ENCODE peak calls at places on chromosomes 1 and 21, in seven cellular contexts. G, F, L, H, K, D and N are unnamed samples.
A peak's percentile ranks its signal among the peaks of the same experiment; 100 is the strongest.

GRCh38 chr1:43002766-43003165 is 44.1 kb upstream of the SLC2A1 start:
- DNase-seq in G (no peak), F (no peak), L (no peak), H (no peak), K (no peak), D (no peak), N (no peak)

GRCh38 chr1:28983509-28984310 is 69.3 kb downstream of the EPB41 start:
- DNase-seq in G (peak; percentile 70), F (no peak), L (peak; percentile 6), H (no peak), K (peak; percentile 17), D (no peak), N (no peak)

GRCh38 chr1:210600421-210601195 is 271.9 kb downstream of the HHAT start:
- DNase-seq in G (no peak), F (no peak), L (no peak), H (no peak), K (no peak), D (no peak), N (no peak)

GRCh38 chr1:240242601-240243144 is 151.0 kb downstream of the FMN2 start:
- DNase-seq in G (no peak), F (no peak), L (no peak), H (peak; percentile 48), K (peak; percentile 37), D (no peak), N (no peak)

GRCh38 chr1:230131457-230131856 is 64.4 kb downstream of the GALNT2 start:
- DNase-seq in G (no peak), F (no peak), L (no peak), H (no peak), K (no peak), D (no peak), N (no peak)

GRCh38 chr1:44354268-44354839 is 703 bp downstream of the ERI3 start:
- DNase-seq in G (peak; percentile 29), F (no peak), L (no peak), H (no peak), K (peak; percentile 24), D (no peak), N (no peak)

GRCh38 chr1:44924835-44925464 is 61.4 kb downstream of the EIF2B3 start:
- DNase-seq in G (no peak), F (no peak), L (no peak), H (peak; percentile 52), K (peak; percentile 86), D (no peak), N (no peak)

GRCh38 chr1:9443913-9444445 is 95.3 kb upstream of the SLC25A33 start:
- DNase-seq in G (peak; percentile 33), F (no peak), L (no peak), H (no peak), K (peak; percentile 95), D (no peak), N (peak; percentile 61)

GRCh38 chr21:36532769-36533467 is 53.0 kb upstream of the CLDN14 start:
- DNase-seq in G (no peak), F (no peak), L (no peak), H (peak; percentile 63), K (peak; percentile 49), D (no peak), N (no peak)

GRCh38 chr1:21176589-21177555 is at the start of gene EIF4G3:
- DNase-seq in G (peak; percentile 98), F (peak; percentile 89), L (peak; percentile 100), H (peak; percentile 91), K (peak; percentile 97), D (peak; percentile 97), N (peak; percentile 98)
- TF ChIP-seq CTCF in G (no peak), F (no peak), L (no peak), H (no peak), K (no peak), D (peak; percentile 43), N (no peak)

DNA sequence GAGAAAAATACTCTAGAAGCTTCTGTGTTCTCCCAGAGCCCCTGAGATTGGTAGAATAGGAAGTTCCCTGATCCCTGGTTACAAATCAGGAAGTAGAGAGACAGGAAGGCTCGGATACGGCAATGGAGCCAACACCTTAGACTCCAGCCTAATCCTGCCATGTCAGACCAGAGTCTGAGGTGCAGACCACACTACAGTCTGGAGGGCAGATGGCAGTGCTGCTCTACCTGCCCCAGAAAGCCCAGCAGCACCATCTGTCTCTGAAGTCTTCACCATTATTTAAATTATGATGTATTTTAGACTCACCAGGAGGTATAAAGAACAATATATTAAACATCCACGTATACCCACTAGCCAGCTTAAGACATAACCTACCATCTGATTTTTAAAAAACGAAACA is 93.0 kb downstream of the MTR start:
- DNase-seq in G (no peak), F (no peak), L (no peak), H (no peak), K (no peak), D (no peak), N (no peak)
- TF ChIP-seq CTCF in G (no peak), F (no peak), L (no peak), H (no peak), K (no peak), D (no peak), N (no peak)

GRCh38 chr1:94597701-94598100 is 56.1 kb upstream of the F3 start:
- DNase-seq in G (no peak), F (no peak), L (no peak), H (no peak), K (peak; percentile 89), D (no peak), N (no peak)
- TF ChIP-seq CTCF in G (no peak), F (no peak), L (no peak), H (no peak), K (no peak), D (no peak), N (no peak)

GRCh38 chr1:90475623-90476022 is 241.5 kb downstream of the BARHL2 start:
- DNase-seq in G (no peak), F (no peak), L (no peak), H (no peak), K (no peak), D (no peak), N (no peak)
- TF ChIP-seq CTCF in G (no peak), F (peak; percentile 32), L (peak; percentile 21), H (no peak), K (no peak), D (peak; percentile 12), N (no peak)